ENCODE peak calls at places on chromosomes 1 and 21, in four cellular contexts. A is HepG2, R is A549, X is K562. G is an unnamed sample.

GRCh38 chr1:162913345-162913744 is 52.4 kb upstream of the CCDC190 start:
- DNase-seq in A (no peak), R (no peak), X (no peak), G (no peak)

GRCh38 chr1:24551290-24551859 is 4.5 kb upstream of the NCMAP start:
- DNase-seq in A (no peak), R (no peak), X (no peak), G (no peak)

GRCh38 chr1:247421074-247421473 is 5.1 kb downstream of the NLRP3 start:
- DNase-seq in A (no peak), R (no peak), X (no peak), G (no peak)

GRCh38 chr1:10308001-10308400 is 90.9 kb upstream of the PGD start:
- DNase-seq in A (no peak), R (no peak), X (no peak), G (no peak)

GRCh38 chr1:36287595-36287994 is 18.6 kb upstream of the SH3D21 start:
- DNase-seq in A (no peak), R (no peak), X (no peak), G (no peak)

GRCh38 chr1:208557046-208557445 is 312.9 kb upstream of the PLXNA2 start:
- DNase-seq in A (no peak), R (no peak), X (no peak), G (no peak)

GRCh38 chr1:45543599-45544417 is 6.8 kb upstream of the AKR1A1 start:
- DNase-seq in A (peak; percentile 31), R (no peak), X (no peak), G (peak; percentile 19)

GRCh38 chr21:26939532-26940181 is 27.2 kb downstream of the ADAMTS5 start:
- DNase-seq in A (no peak), R (no peak), X (no peak), G (no peak)

GRCh38 chr1:215603319-215603718 is 36.2 kb downstream of the KCTD3 start:
- DNase-seq in A (no peak), R (no peak), X (no peak), G (no peak)

GRCh38 chr1:85581138-85581801 is 709 bp downstream of the CCN1 start:
- DNase-seq in A (peak; percentile 69), R (peak; percentile 35), X (peak; percentile 76), G (peak; percentile 85)

GRCh38 chr21:44752701-44753235 is 41.4 kb upstream of the TSPEAR start:
- DNase-seq in A (no peak), R (no peak), X (no peak), G (peak; percentile 5)

GRCh38 chr1:19505694-19506457 is 20.5 kb upstream of the CAPZB start:
- DNase-seq in A (no peak), R (no peak), X (no peak), G (no peak)

GRCh38 chr1:7581754-7582264 is 189.3 kb upstream of the VAMP3 start:
- DNase-seq in A (no peak), R (no peak), X (no peak), G (no peak)

GRCh38 chr1:98030483-98030882 is 109.6 kb upstream of the DPYD start:
- DNase-seq in A (no peak), R (no peak), X (no peak), G (no peak)

GRCh38 chr1:235946570-235946981 is 79.9 kb upstream of the LYST start:
- DNase-seq in A (no peak), R (no peak), X (no peak), G (no peak)

GRCh38 chr1:7752512-7753417 is 18.3 kb upstream of the VAMP3 start:
- DNase-seq in A (peak; percentile 69), R (peak; percentile 25), X (peak; percentile 47), G (peak; percentile 51)

GRCh38 chr1:30953685-30954084 is 45.1 kb upstream of the SDC3 start:
- DNase-seq in A (no peak), R (no peak), X (no peak), G (no peak)

GRCh38 chr1:152050886-152051764 is 14.3 kb upstream of the S100A11 start:
- DNase-seq in A (no peak), R (no peak), X (no peak), G (no peak)

GRCh38 chr1:36438715-36439114 is 11.5 kb downstream of the OSCP1 start:
- DNase-seq in A (no peak), R (no peak), X (no peak), G (no peak)

GRCh38 chr1:237042892-237043576 is 1.1 kb downstream of the RYR2 start:
- DNase-seq in A (no peak), R (no peak), X (no peak), G (peak; percentile 53)

GRCh38 chr1:7315316-7315715 is 455.8 kb upstream of the VAMP3 start:
- DNase-seq in A (no peak), R (no peak), X (no peak), G (no peak)

GRCh38 chr1:193786041-193786440 is 599.6 kb upstream of the B3GALT2 start:
- DNase-seq in A (no peak), R (no peak), X (no peak), G (no peak)

GRCh38 chr21:42775891-42776290 is 103.4 kb downstream of the WDR4 start:
- DNase-seq in A (no peak), R (no peak), X (no peak), G (no peak)

GRCh38 chr21:42779431-42779861 is 99.9 kb downstream of the WDR4 start:
- DNase-seq in A (no peak), R (no peak), X (no peak), G (no peak)

GRCh38 chr21:42775123-42775522 is 104.2 kb downstream of the WDR4 start:
- DNase-seq in A (no peak), R (no peak), X (no peak), G (no peak)

GRCh38 chr21:42777064-42777756 is 102.1 kb downstream of the WDR4 start:
- DNase-seq in A (no peak), R (no peak), X (no peak), G (no peak)

DNA sequence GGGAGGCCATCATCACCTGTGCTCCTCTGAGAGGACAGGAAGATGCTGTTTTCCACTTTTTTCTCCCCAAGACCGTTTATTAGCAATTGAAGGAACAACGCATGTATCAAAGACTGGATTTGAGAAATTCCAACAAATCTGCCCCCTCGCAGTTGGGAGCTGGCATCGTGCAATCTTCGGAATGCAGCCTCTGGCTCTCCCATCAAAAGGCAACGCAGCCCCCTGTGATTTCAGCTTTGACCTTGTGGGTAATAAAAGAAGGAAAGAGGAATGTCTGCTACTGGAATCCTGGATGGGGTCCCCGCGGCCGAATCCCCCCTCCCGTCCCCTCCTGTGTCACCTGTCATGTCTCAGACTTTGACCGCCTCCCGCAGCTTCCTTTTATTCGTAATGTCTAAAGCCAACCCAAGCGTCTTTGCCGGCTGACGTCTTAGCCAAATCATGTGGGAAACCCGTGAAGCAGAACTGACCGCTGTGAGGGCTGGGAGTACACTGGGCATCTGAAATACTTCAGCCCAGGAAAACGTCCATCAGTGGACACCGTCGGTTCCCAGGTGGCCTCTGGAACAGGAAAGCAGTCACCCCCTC is 101.5 kb downstream of the WDR4 start:
- DNase-seq in A (no peak), R (no peak), X (no peak), G (no peak)
- TF ChIP-seq NR3C1 in A (no peak), R (no peak), X (no peak), G (no peak)

DNA sequence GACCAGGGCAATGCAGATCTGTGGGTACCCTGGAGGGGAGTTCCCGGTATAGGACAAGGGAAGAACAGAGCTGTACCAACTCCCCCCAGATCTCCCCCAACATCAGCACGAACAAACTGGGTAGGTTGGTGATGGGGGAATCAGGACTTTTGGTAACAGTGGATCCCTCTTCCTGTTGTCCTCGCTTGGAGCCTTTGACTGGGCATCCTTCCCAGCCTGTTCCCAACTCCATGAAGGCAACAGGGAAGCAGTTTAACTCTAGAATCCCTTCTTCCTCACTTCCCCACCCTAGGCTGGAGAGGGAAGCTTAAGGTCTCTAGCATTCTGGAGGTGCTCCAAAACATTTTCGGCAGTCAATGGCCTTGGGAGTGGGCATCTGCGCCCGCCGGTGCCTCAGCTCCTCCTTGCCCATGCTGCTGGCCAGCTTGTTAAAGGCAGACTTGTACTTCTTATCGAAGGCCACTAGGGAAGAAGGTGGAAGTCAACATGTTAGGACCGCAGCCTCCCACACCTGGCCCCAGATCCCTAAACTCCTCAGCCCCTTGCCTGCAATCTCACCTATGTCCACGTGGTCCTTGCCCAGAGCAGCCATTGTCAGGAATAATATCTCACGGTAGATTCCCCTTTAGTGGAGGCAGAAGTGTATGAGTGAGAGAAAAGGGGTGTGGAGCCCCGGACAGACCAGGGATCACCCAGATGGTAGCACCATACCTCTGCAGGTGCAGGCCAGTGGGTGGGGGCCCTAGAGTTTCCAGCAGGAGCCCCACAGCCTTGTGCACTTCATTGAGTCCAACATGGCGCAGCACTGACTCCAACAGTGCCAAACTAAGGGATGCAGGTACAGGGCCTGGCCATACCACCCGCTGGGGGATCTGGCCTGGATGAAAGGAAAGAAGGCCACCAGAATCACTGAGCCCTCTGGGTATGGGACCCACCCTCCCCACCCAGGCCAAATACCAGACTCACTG is 7.5 kb upstream of the GATAD2B start:
- DNase-seq in A (no peak), R (peak; percentile 39), X (peak; percentile 23), G (no peak)
- TF ChIP-seq NR3C1 in A (no peak), R (no peak), X (no peak), G (no peak)

GRCh38 chr1:51906306-51907078 is 28.0 kb upstream of the NRDC start:
- DNase-seq in A (no peak), R (no peak), X (no peak), G (no peak)
- TF ChIP-seq NR3C1 in A (no peak), R (no peak), X (no peak), G (no peak)

GRCh38 chr1:228359613-228360532 is 46.8 kb downstream of the TRIM11 start:
- DNase-seq in A (no peak), R (no peak), X (no peak), G (no peak)
- TF ChIP-seq NR3C1 in A (no peak), R (no peak), X (no peak), G (no peak)

GRCh38 chr1:95287078-95287477 is 53.1 kb downstream of the RWDD3 start:
- DNase-seq in A (peak; percentile 13), R (no peak), X (no peak), G (no peak)
- TF ChIP-seq NR3C1 in A (no peak), R (no peak), X (no peak), G (no peak)

GRCh38 chr1:1087351-1088035 is 13.4 kb upstream of the RNF223 start:
- DNase-seq in A (no peak), R (no peak), X (no peak), G (no peak)

GRCh38 chr1:1086911-1087341 is 12.8 kb upstream of the RNF223 start:
- DNase-seq in A (no peak), R (no peak), X (no peak), G (no peak)

GRCh38 chr1:1088801-1089680 is 14.9 kb upstream of the RNF223 start:
- DNase-seq in A (no peak), R (no peak), X (no peak), G (no peak)

GRCh38 chr1:1089731-1090423 is 15.8 kb upstream of the RNF223 start:
- DNase-seq in A (no peak), R (no peak), X (no peak), G (no peak)

GRCh38 chr1:1088036-1088800 is 14.1 kb upstream of the RNF223 start:
- DNase-seq in A (no peak), R (no peak), X (no peak), G (no peak)
- TF ChIP-seq NR3C1 in A (no peak), R (no peak), X (no peak), G (no peak)

GRCh38 chr1:114668784-114669561 is 876 bp downstream of the DENND2C start:
- DNase-seq in A (peak; percentile 37), R (no peak), X (no peak), G (no peak)
- TF ChIP-seq NR3C1 in A (no peak), R (no peak), X (no peak), G (no peak)